ENCODE peak calls at places on chromosomes 13 and 19, in ten cellular contexts. One of them, this sample, is unnamed.

GRCh38 chr13:46721054-46721453 is 75.9 kb downstream of the ESD start:
- DNase-seq in HCT116: peak
- DNase-seq in suprapubic skin: no peak
- DNase-seq in esophagus muscularis mucosa: no peak
- DNase-seq in GM12891: no peak
- DNase-seq in stomach: peak
- DNase-seq in transverse colon: peak
- DNase-seq in H1: no peak
- DNase-seq in HepG2: peak
- DNase-seq in endothelial cell of umbilical vein: peak
- DNase-seq in this sample: no peak

GRCh38 chr13:112713517-112714253 is 23.8 kb downstream of the ATP11A start:
- DNase-seq in transverse colon: no peak
- DNase-seq in HepG2: no peak
- DNase-seq in H1: no peak
- DNase-seq in suprapubic skin: peak
- DNase-seq in endothelial cell of umbilical vein: no peak
- DNase-seq in HCT116: no peak
- DNase-seq in esophagus muscularis mucosa: no peak
- DNase-seq in stomach: no peak
- DNase-seq in GM12891: no peak
- DNase-seq in this sample: no peak

GRCh38 chr13:24221007-24221406 is 60.5 kb downstream of the SPATA13 start:
- DNase-seq in stomach: no peak
- DNase-seq in esophagus muscularis mucosa: no peak
- DNase-seq in suprapubic skin: no peak
- DNase-seq in endothelial cell of umbilical vein: no peak
- DNase-seq in HCT116: no peak
- DNase-seq in transverse colon: no peak
- DNase-seq in HepG2: peak
- DNase-seq in GM12891: no peak
- DNase-seq in H1: no peak
- DNase-seq in this sample: no peak

GRCh38 chr13:52892925-52893324 is 44.5 kb upstream of the PCDH8 start:
- DNase-seq in HepG2: no peak
- DNase-seq in GM12891: no peak
- DNase-seq in transverse colon: no peak
- DNase-seq in stomach: peak
- DNase-seq in esophagus muscularis mucosa: no peak
- DNase-seq in HCT116: no peak
- DNase-seq in suprapubic skin: no peak
- DNase-seq in endothelial cell of umbilical vein: no peak
- DNase-seq in H1: no peak
- DNase-seq in this sample: no peak

GRCh38 chr19:50981587-50982146 is 2.0 kb downstream of the KLK7 start:
- DNase-seq in suprapubic skin: no peak
- DNase-seq in GM12891: no peak
- DNase-seq in HCT116: no peak
- DNase-seq in endothelial cell of umbilical vein: no peak
- DNase-seq in esophagus muscularis mucosa: no peak
- DNase-seq in stomach: no peak
- DNase-seq in transverse colon: no peak
- DNase-seq in H1: no peak
- DNase-seq in HepG2: no peak
- DNase-seq in this sample: no peak

GRCh38 chr19:2428027-2428690 is 773 bp upstream of the TIMM13 start:
- DNase-seq in transverse colon: peak
- DNase-seq in esophagus muscularis mucosa: no peak
- DNase-seq in H1: peak
- DNase-seq in HCT116: no peak
- DNase-seq in stomach: peak
- DNase-seq in endothelial cell of umbilical vein: no peak
- DNase-seq in HepG2: no peak
- DNase-seq in GM12891: no peak
- DNase-seq in suprapubic skin: no peak
- DNase-seq in this sample: no peak

GRCh38 chr19:23991170-23991569 is 76.5 kb downstream of the ZNF726 start:
- DNase-seq in stomach: peak
- DNase-seq in transverse colon: no peak
- DNase-seq in H1: no peak
- DNase-seq in HCT116: no peak
- DNase-seq in suprapubic skin: no peak
- DNase-seq in endothelial cell of umbilical vein: peak
- DNase-seq in GM12891: no peak
- DNase-seq in HepG2: peak
- DNase-seq in esophagus muscularis mucosa: no peak
- DNase-seq in this sample: no peak

GRCh38 chr13:112141643-112142400 is 74.9 kb downstream of the SOX1 start:
- DNase-seq in HCT116: no peak
- DNase-seq in endothelial cell of umbilical vein: no peak
- DNase-seq in transverse colon: peak
- DNase-seq in suprapubic skin: no peak
- DNase-seq in GM12891: no peak
- DNase-seq in H1: no peak
- DNase-seq in esophagus muscularis mucosa: no peak
- DNase-seq in stomach: peak
- DNase-seq in HepG2: no peak
- DNase-seq in this sample: no peak

GRCh38 chr13:82370306-82370705 is 1512.0 kb downstream of the SLITRK1 start:
- DNase-seq in GM12891: no peak
- DNase-seq in esophagus muscularis mucosa: no peak
- DNase-seq in HCT116: no peak
- DNase-seq in HepG2: no peak
- DNase-seq in endothelial cell of umbilical vein: no peak
- DNase-seq in stomach: no peak
- DNase-seq in transverse colon: no peak
- DNase-seq in suprapubic skin: no peak
- DNase-seq in H1: no peak
- DNase-seq in this sample: no peak

GRCh38 chr13:99268822-99269221 is 10.6 kb upstream of the GPR18 start:
- DNase-seq in HepG2: no peak
- DNase-seq in endothelial cell of umbilical vein: no peak
- DNase-seq in HCT116: no peak
- DNase-seq in stomach: no peak
- DNase-seq in H1: no peak
- DNase-seq in suprapubic skin: no peak
- DNase-seq in GM12891: no peak
- DNase-seq in transverse colon: no peak
- DNase-seq in esophagus muscularis mucosa: no peak
- DNase-seq in this sample: no peak

GRCh38 chr19:19256072-19256969 is 16.8 kb downstream of the TM6SF2 start:
- DNase-seq in stomach: no peak
- DNase-seq in GM12891: no peak
- DNase-seq in suprapubic skin: peak
- DNase-seq in transverse colon: no peak
- DNase-seq in endothelial cell of umbilical vein: no peak
- DNase-seq in HepG2: peak
- DNase-seq in HCT116: no peak
- DNase-seq in H1: no peak
- DNase-seq in esophagus muscularis mucosa: no peak
- DNase-seq in this sample: no peak

GRCh38 chr19:38805180-38805579 is 7.6 kb downstream of the LGALS4 start:
- DNase-seq in suprapubic skin: no peak
- DNase-seq in HCT116: no peak
- DNase-seq in H1: no peak
- DNase-seq in HepG2: no peak
- DNase-seq in GM12891: no peak
- DNase-seq in endothelial cell of umbilical vein: peak
- DNase-seq in esophagus muscularis mucosa: no peak
- DNase-seq in stomach: no peak
- DNase-seq in transverse colon: no peak
- DNase-seq in this sample: no peak

GRCh38 chr13:70034280-70034679 is 73.3 kb upstream of the ATXN8OS start:
- DNase-seq in endothelial cell of umbilical vein: no peak
- DNase-seq in esophagus muscularis mucosa: no peak
- DNase-seq in H1: no peak
- DNase-seq in GM12891: no peak
- DNase-seq in HepG2: no peak
- DNase-seq in transverse colon: no peak
- DNase-seq in suprapubic skin: no peak
- DNase-seq in stomach: no peak
- DNase-seq in HCT116: no peak
- DNase-seq in this sample: no peak

GRCh38 chr13:112073245-112074138 is 6.5 kb downstream of the SOX1 start:
- DNase-seq in GM12891: no peak
- DNase-seq in HCT116: no peak
- DNase-seq in stomach: no peak
- DNase-seq in HepG2: no peak
- DNase-seq in suprapubic skin: no peak
- DNase-seq in endothelial cell of umbilical vein: no peak
- DNase-seq in H1: peak
- DNase-seq in transverse colon: no peak
- DNase-seq in esophagus muscularis mucosa: no peak
- DNase-seq in this sample: no peak

DNA sequence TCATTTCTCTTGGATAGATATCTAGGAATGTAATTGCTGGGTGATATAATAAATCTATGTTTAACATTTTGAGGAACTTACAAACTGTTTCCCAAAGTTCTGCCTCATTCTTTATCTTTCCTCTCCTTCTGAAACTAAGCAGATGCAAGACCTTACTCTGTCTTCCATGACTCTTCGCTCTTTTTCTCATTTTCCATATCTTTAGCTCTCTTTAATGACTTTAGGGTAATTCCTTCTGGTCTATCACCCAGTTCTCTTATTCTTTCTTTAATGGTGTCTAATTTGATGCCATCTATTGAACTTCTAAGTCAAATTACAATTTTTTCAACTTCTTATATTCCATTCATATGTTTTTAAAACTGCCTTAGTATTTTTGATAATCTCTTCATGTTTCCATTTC is 316.6 kb downstream of the POU4F1 start:
- DNase-seq in suprapubic skin: no peak
- DNase-seq in GM12891: no peak
- DNase-seq in endothelial cell of umbilical vein: no peak
- DNase-seq in stomach: no peak
- DNase-seq in transverse colon: no peak
- DNase-seq in HCT116: no peak
- DNase-seq in esophagus muscularis mucosa: no peak
- DNase-seq in H1: no peak
- DNase-seq in HepG2: no peak
- DNase-seq in this sample: no peak
- TF ChIP-seq POLR2A in suprapubic skin: no peak
- TF ChIP-seq POLR2A in GM12891: no peak
- TF ChIP-seq POLR2A in endothelial cell of umbilical vein: no peak
- TF ChIP-seq POLR2A in stomach: no peak
- TF ChIP-seq POLR2A in transverse colon: no peak
- TF ChIP-seq POLR2A in HCT116: no peak
- TF ChIP-seq POLR2A in esophagus muscularis mucosa: no peak
- TF ChIP-seq POLR2A in H1: no peak
- TF ChIP-seq POLR2A in HepG2: no peak
- TF ChIP-seq POLR2A in this sample: no peak

GRCh38 chr13:29745704-29746103 is 104.7 kb downstream of the UBL3 start:
- DNase-seq in suprapubic skin: no peak
- DNase-seq in stomach: no peak
- DNase-seq in HepG2: no peak
- DNase-seq in HCT116: no peak
- DNase-seq in H1: no peak
- DNase-seq in endothelial cell of umbilical vein: no peak
- DNase-seq in esophagus muscularis mucosa: peak
- DNase-seq in GM12891: no peak
- DNase-seq in transverse colon: no peak
- DNase-seq in this sample: no peak
- TF ChIP-seq POLR2AphosphoS5 in suprapubic skin: no peak
- TF ChIP-seq POLR2AphosphoS5 in stomach: no peak
- TF ChIP-seq POLR2AphosphoS5 in HepG2: no peak
- TF ChIP-seq POLR2AphosphoS5 in HCT116: no peak
- TF ChIP-seq POLR2AphosphoS5 in H1: no peak
- TF ChIP-seq POLR2AphosphoS5 in endothelial cell of umbilical vein: no peak
- TF ChIP-seq POLR2AphosphoS5 in esophagus muscularis mucosa: no peak
- TF ChIP-seq POLR2AphosphoS5 in GM12891: no peak
- TF ChIP-seq POLR2AphosphoS5 in transverse colon: no peak
- TF ChIP-seq POLR2AphosphoS5 in this sample: no peak

GRCh38 chr19:8370176-8371010 is 6.4 kb downstream of the ANGPTL4 start:
- DNase-seq in H1: no peak
- DNase-seq in suprapubic skin: no peak
- DNase-seq in esophagus muscularis mucosa: no peak
- DNase-seq in endothelial cell of umbilical vein: no peak
- DNase-seq in HCT116: no peak
- DNase-seq in transverse colon: no peak
- DNase-seq in HepG2: no peak
- DNase-seq in stomach: no peak
- DNase-seq in GM12891: no peak
- DNase-seq in this sample: no peak
- TF ChIP-seq POLR2A in H1: no peak
- TF ChIP-seq POLR2A in suprapubic skin: no peak
- TF ChIP-seq POLR2A in esophagus muscularis mucosa: no peak
- TF ChIP-seq POLR2A in endothelial cell of umbilical vein: no peak
- TF ChIP-seq POLR2A in HCT116: no peak
- TF ChIP-seq POLR2A in transverse colon: no peak
- TF ChIP-seq POLR2A in HepG2: no peak
- TF ChIP-seq POLR2A in stomach: no peak
- TF ChIP-seq POLR2A in GM12891: no peak
- TF ChIP-seq POLR2A in this sample: no peak

GRCh38 chr19:53507523-53508442 is 30.2 kb upstream of the ZNF331 start:
- DNase-seq in suprapubic skin: no peak
- DNase-seq in GM12891: no peak
- DNase-seq in HCT116: no peak
- DNase-seq in esophagus muscularis mucosa: no peak
- DNase-seq in HepG2: peak
- DNase-seq in H1: no peak
- DNase-seq in transverse colon: no peak
- DNase-seq in stomach: no peak
- DNase-seq in endothelial cell of umbilical vein: no peak
- DNase-seq in this sample: no peak

GRCh38 chr19:53506728-53507127 is 31.2 kb upstream of the ZNF331 start:
- DNase-seq in stomach: no peak
- DNase-seq in H1: no peak
- DNase-seq in HCT116: no peak
- DNase-seq in endothelial cell of umbilical vein: no peak
- DNase-seq in HepG2: no peak
- DNase-seq in esophagus muscularis mucosa: no peak
- DNase-seq in transverse colon: no peak
- DNase-seq in GM12891: no peak
- DNase-seq in suprapubic skin: no peak
- DNase-seq in this sample: no peak

GRCh38 chr19:53503126-53503525 is 34.8 kb upstream of the ZNF331 start:
- DNase-seq in stomach: no peak
- DNase-seq in suprapubic skin: no peak
- DNase-seq in H1: no peak
- DNase-seq in endothelial cell of umbilical vein: no peak
- DNase-seq in HepG2: no peak
- DNase-seq in esophagus muscularis mucosa: no peak
- DNase-seq in HCT116: no peak
- DNase-seq in transverse colon: no peak
- DNase-seq in GM12891: no peak
- DNase-seq in this sample: no peak

GRCh38 chr19:53509443-53509842 is 28.5 kb upstream of the ZNF331 start:
- DNase-seq in HepG2: no peak
- DNase-seq in endothelial cell of umbilical vein: no peak
- DNase-seq in H1: no peak
- DNase-seq in suprapubic skin: no peak
- DNase-seq in esophagus muscularis mucosa: no peak
- DNase-seq in HCT116: no peak
- DNase-seq in GM12891: no peak
- DNase-seq in transverse colon: no peak
- DNase-seq in stomach: no peak
- DNase-seq in this sample: no peak

DNA sequence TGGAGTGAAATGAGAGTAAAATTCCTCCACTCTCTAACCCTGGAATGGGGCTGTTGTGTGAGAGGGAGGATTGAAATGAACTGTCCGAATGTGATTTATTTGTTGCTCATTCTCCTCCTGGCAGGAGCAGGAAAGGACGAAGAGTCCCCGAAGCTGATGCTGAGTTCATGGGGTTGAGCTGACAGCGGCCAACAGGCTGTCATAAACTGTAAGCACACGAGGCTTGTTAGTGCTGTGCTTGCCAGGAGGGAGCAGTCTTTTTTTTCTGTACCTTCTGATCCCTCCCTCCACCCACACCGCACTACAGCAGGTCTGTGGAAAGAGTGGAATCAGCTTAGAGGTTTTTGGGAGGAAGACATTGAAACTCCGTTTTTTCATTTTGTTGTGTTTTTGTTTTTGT is 33.0 kb upstream of the ZNF331 start:
- DNase-seq in stomach: no peak
- DNase-seq in HCT116: no peak
- DNase-seq in GM12891: no peak
- DNase-seq in suprapubic skin: no peak
- DNase-seq in esophagus muscularis mucosa: no peak
- DNase-seq in transverse colon: no peak
- DNase-seq in endothelial cell of umbilical vein: no peak
- DNase-seq in HepG2: peak
- DNase-seq in H1: no peak
- DNase-seq in this sample: no peak
- TF ChIP-seq POLR2AphosphoS5 in stomach: no peak
- TF ChIP-seq POLR2AphosphoS5 in HCT116: no peak
- TF ChIP-seq POLR2AphosphoS5 in GM12891: no peak
- TF ChIP-seq POLR2AphosphoS5 in suprapubic skin: no peak
- TF ChIP-seq POLR2AphosphoS5 in esophagus muscularis mucosa: peak
- TF ChIP-seq POLR2AphosphoS5 in transverse colon: peak
- TF ChIP-seq POLR2AphosphoS5 in endothelial cell of umbilical vein: no peak
- TF ChIP-seq POLR2AphosphoS5 in HepG2: no peak
- TF ChIP-seq POLR2AphosphoS5 in H1: no peak
- TF ChIP-seq POLR2AphosphoS5 in this sample: peak